ENCODE peak calls at places on chromosomes 13 and 19, in five cellular contexts. One of them, this sample, is unnamed.

GRCh38 chr13:74134777-74135305 is 637 bp upstream of the KLF12 start:
- DNase-seq in AG09319: no peak
- DNase-seq in T-helper 1 cell: peak
- DNase-seq in activated CD4-positive, alpha-beta T cell treated with anti-CD3 and anti-CD28 coated beads, Interleukin-2, amount 50 U/mL, for 24 hours: peak
- DNase-seq in LHCN-M2: peak
- DNase-seq in this sample: peak

GRCh38 chr13:21013682-21014038 is 47.7 kb downstream of the LATS2 start:
- DNase-seq in AG09319: no peak
- DNase-seq in T-helper 1 cell: no peak
- DNase-seq in activated CD4-positive, alpha-beta T cell treated with anti-CD3 and anti-CD28 coated beads, Interleukin-2, amount 50 U/mL, for 24 hours: no peak
- DNase-seq in LHCN-M2: no peak
- DNase-seq in this sample: no peak

GRCh38 chr13:25881136-25881926 is 170.5 kb downstream of the SHISA2 start:
- DNase-seq in AG09319: no peak
- DNase-seq in T-helper 1 cell: no peak
- DNase-seq in activated CD4-positive, alpha-beta T cell treated with anti-CD3 and anti-CD28 coated beads, Interleukin-2, amount 50 U/mL, for 24 hours: no peak
- DNase-seq in LHCN-M2: no peak
- DNase-seq in this sample: no peak

GRCh38 chr13:27792393-27793218 is at the start of gene GSX1:
- DNase-seq in AG09319: no peak
- DNase-seq in T-helper 1 cell: peak
- DNase-seq in activated CD4-positive, alpha-beta T cell treated with anti-CD3 and anti-CD28 coated beads, Interleukin-2, amount 50 U/mL, for 24 hours: no peak
- DNase-seq in LHCN-M2: peak
- DNase-seq in this sample: peak

GRCh38 chr13:113548778-113549621 is 35.6 kb upstream of the TFDP1 start:
- DNase-seq in AG09319: no peak
- DNase-seq in T-helper 1 cell: no peak
- DNase-seq in activated CD4-positive, alpha-beta T cell treated with anti-CD3 and anti-CD28 coated beads, Interleukin-2, amount 50 U/mL, for 24 hours: no peak
- DNase-seq in LHCN-M2: no peak
- DNase-seq in this sample: no peak

GRCh38 chr13:95083758-95084157 is 217.5 kb downstream of the ABCC4 start:
- DNase-seq in AG09319: no peak
- DNase-seq in T-helper 1 cell: no peak
- DNase-seq in activated CD4-positive, alpha-beta T cell treated with anti-CD3 and anti-CD28 coated beads, Interleukin-2, amount 50 U/mL, for 24 hours: no peak
- DNase-seq in LHCN-M2: peak
- DNase-seq in this sample: no peak

GRCh38 chr13:100827489-100828000 is 152.9 kb upstream of the TMTC4 start:
- DNase-seq in AG09319: no peak
- DNase-seq in T-helper 1 cell: no peak
- DNase-seq in activated CD4-positive, alpha-beta T cell treated with anti-CD3 and anti-CD28 coated beads, Interleukin-2, amount 50 U/mL, for 24 hours: no peak
- DNase-seq in LHCN-M2: peak
- DNase-seq in this sample: no peak

GRCh38 chr13:48093588-48093987 is 1.3 kb downstream of the MED4 start:
- DNase-seq in AG09319: no peak
- DNase-seq in T-helper 1 cell: no peak
- DNase-seq in activated CD4-positive, alpha-beta T cell treated with anti-CD3 and anti-CD28 coated beads, Interleukin-2, amount 50 U/mL, for 24 hours: no peak
- DNase-seq in LHCN-M2: no peak
- DNase-seq in this sample: no peak

GRCh38 chr19:44847144-44848035 is 1.3 kb downstream of the NECTIN2 start:
- DNase-seq in AG09319: no peak
- DNase-seq in T-helper 1 cell: no peak
- DNase-seq in activated CD4-positive, alpha-beta T cell treated with anti-CD3 and anti-CD28 coated beads, Interleukin-2, amount 50 U/mL, for 24 hours: no peak
- DNase-seq in LHCN-M2: peak
- DNase-seq in this sample: no peak

GRCh38 chr19:38455031-38455430 is 21.5 kb downstream of the RYR1 start:
- DNase-seq in AG09319: no peak
- DNase-seq in T-helper 1 cell: no peak
- DNase-seq in activated CD4-positive, alpha-beta T cell treated with anti-CD3 and anti-CD28 coated beads, Interleukin-2, amount 50 U/mL, for 24 hours: no peak
- DNase-seq in LHCN-M2: no peak
- DNase-seq in this sample: no peak

GRCh38 chr19:51000981-51001380 is 423 bp downstream of the KLK8 start:
- DNase-seq in AG09319: no peak
- DNase-seq in T-helper 1 cell: no peak
- DNase-seq in activated CD4-positive, alpha-beta T cell treated with anti-CD3 and anti-CD28 coated beads, Interleukin-2, amount 50 U/mL, for 24 hours: no peak
- DNase-seq in LHCN-M2: no peak
- DNase-seq in this sample: no peak

GRCh38 chr19:17021793-17022590 is 4.6 kb downstream of the CPAMD8 start:
- DNase-seq in AG09319: no peak
- DNase-seq in T-helper 1 cell: no peak
- DNase-seq in activated CD4-positive, alpha-beta T cell treated with anti-CD3 and anti-CD28 coated beads, Interleukin-2, amount 50 U/mL, for 24 hours: no peak
- DNase-seq in LHCN-M2: no peak
- DNase-seq in this sample: no peak

GRCh38 chr13:40486518-40487163 is 179.8 kb downstream of the FOXO1 start:
- DNase-seq in AG09319: no peak
- DNase-seq in T-helper 1 cell: no peak
- DNase-seq in activated CD4-positive, alpha-beta T cell treated with anti-CD3 and anti-CD28 coated beads, Interleukin-2, amount 50 U/mL, for 24 hours: no peak
- DNase-seq in LHCN-M2: no peak
- DNase-seq in this sample: no peak

GRCh38 chr13:26255717-26256277 is 1.9 kb downstream of the CDK8 start:
- DNase-seq in AG09319: no peak
- DNase-seq in T-helper 1 cell: no peak
- DNase-seq in activated CD4-positive, alpha-beta T cell treated with anti-CD3 and anti-CD28 coated beads, Interleukin-2, amount 50 U/mL, for 24 hours: no peak
- DNase-seq in LHCN-M2: peak
- DNase-seq in this sample: no peak

GRCh38 chr19:55373993-55374757 is 2.5 kb upstream of the TMEM190 start:
- DNase-seq in AG09319: no peak
- DNase-seq in T-helper 1 cell: no peak
- DNase-seq in activated CD4-positive, alpha-beta T cell treated with anti-CD3 and anti-CD28 coated beads, Interleukin-2, amount 50 U/mL, for 24 hours: no peak
- DNase-seq in LHCN-M2: no peak
- DNase-seq in this sample: no peak

GRCh38 chr13:28747851-28748250 is 29.1 kb upstream of the SLC46A3 start:
- DNase-seq in AG09319: no peak
- DNase-seq in T-helper 1 cell: no peak
- DNase-seq in activated CD4-positive, alpha-beta T cell treated with anti-CD3 and anti-CD28 coated beads, Interleukin-2, amount 50 U/mL, for 24 hours: no peak
- DNase-seq in LHCN-M2: no peak
- DNase-seq in this sample: no peak

GRCh38 chr19:51127755-51128154 is 3.0 kb downstream of the SIGLEC9 start:
- DNase-seq in AG09319: no peak
- DNase-seq in T-helper 1 cell: no peak
- DNase-seq in activated CD4-positive, alpha-beta T cell treated with anti-CD3 and anti-CD28 coated beads, Interleukin-2, amount 50 U/mL, for 24 hours: no peak
- DNase-seq in LHCN-M2: peak
- DNase-seq in this sample: no peak

GRCh38 chr13:93172109-93172508 is 54.5 kb upstream of the GPC6 start:
- DNase-seq in AG09319: no peak
- DNase-seq in T-helper 1 cell: no peak
- DNase-seq in activated CD4-positive, alpha-beta T cell treated with anti-CD3 and anti-CD28 coated beads, Interleukin-2, amount 50 U/mL, for 24 hours: no peak
- DNase-seq in LHCN-M2: no peak
- DNase-seq in this sample: no peak

GRCh38 chr19:21519488-21519887 is 14.1 kb downstream of the ZNF429 start:
- DNase-seq in AG09319: no peak
- DNase-seq in T-helper 1 cell: no peak
- DNase-seq in activated CD4-positive, alpha-beta T cell treated with anti-CD3 and anti-CD28 coated beads, Interleukin-2, amount 50 U/mL, for 24 hours: no peak
- DNase-seq in LHCN-M2: peak
- DNase-seq in this sample: no peak

GRCh38 chr19:45154064-45154827 is 6.5 kb downstream of the NKPD1 start:
- DNase-seq in AG09319: no peak
- DNase-seq in T-helper 1 cell: no peak
- DNase-seq in activated CD4-positive, alpha-beta T cell treated with anti-CD3 and anti-CD28 coated beads, Interleukin-2, amount 50 U/mL, for 24 hours: no peak
- DNase-seq in LHCN-M2: peak
- DNase-seq in this sample: no peak

GRCh38 chr19:12838182-12838890 is at the start of gene MAST1:
- DNase-seq in AG09319: no peak
- DNase-seq in T-helper 1 cell: peak
- DNase-seq in activated CD4-positive, alpha-beta T cell treated with anti-CD3 and anti-CD28 coated beads, Interleukin-2, amount 50 U/mL, for 24 hours: no peak
- DNase-seq in LHCN-M2: no peak
- DNase-seq in this sample: no peak

GRCh38 chr19:6020166-6020967 is 42.4 kb upstream of the RANBP3 start:
- DNase-seq in AG09319: no peak
- DNase-seq in T-helper 1 cell: no peak
- DNase-seq in activated CD4-positive, alpha-beta T cell treated with anti-CD3 and anti-CD28 coated beads, Interleukin-2, amount 50 U/mL, for 24 hours: no peak
- DNase-seq in LHCN-M2: no peak
- DNase-seq in this sample: no peak

GRCh38 chr13:102693781-102694180 is 1.1 kb downstream of the METTL21C start:
- DNase-seq in AG09319: no peak
- DNase-seq in T-helper 1 cell: no peak
- DNase-seq in activated CD4-positive, alpha-beta T cell treated with anti-CD3 and anti-CD28 coated beads, Interleukin-2, amount 50 U/mL, for 24 hours: no peak
- DNase-seq in LHCN-M2: peak
- DNase-seq in this sample: no peak

GRCh38 chr19:33293255-33294057 is 8.9 kb downstream of the CEBPA start:
- DNase-seq in AG09319: peak
- DNase-seq in T-helper 1 cell: no peak
- DNase-seq in activated CD4-positive, alpha-beta T cell treated with anti-CD3 and anti-CD28 coated beads, Interleukin-2, amount 50 U/mL, for 24 hours: no peak
- DNase-seq in LHCN-M2: peak
- DNase-seq in this sample: no peak

GRCh38 chr19:21568816-21569496 is 63.6 kb downstream of the ZNF429 start:
- DNase-seq in AG09319: peak
- DNase-seq in T-helper 1 cell: peak
- DNase-seq in activated CD4-positive, alpha-beta T cell treated with anti-CD3 and anti-CD28 coated beads, Interleukin-2, amount 50 U/mL, for 24 hours: peak
- DNase-seq in LHCN-M2: no peak
- DNase-seq in this sample: peak

GRCh38 chr19:46674416-46675178 is 13.6 kb upstream of the DACT3 start:
- DNase-seq in AG09319: no peak
- DNase-seq in T-helper 1 cell: no peak
- DNase-seq in activated CD4-positive, alpha-beta T cell treated with anti-CD3 and anti-CD28 coated beads, Interleukin-2, amount 50 U/mL, for 24 hours: no peak
- DNase-seq in LHCN-M2: no peak
- DNase-seq in this sample: no peak

GRCh38 chr19:39405930-39406655 is 554 bp upstream of the ZFP36 start:
- DNase-seq in AG09319: no peak
- DNase-seq in T-helper 1 cell: peak
- DNase-seq in activated CD4-positive, alpha-beta T cell treated with anti-CD3 and anti-CD28 coated beads, Interleukin-2, amount 50 U/mL, for 24 hours: peak
- DNase-seq in LHCN-M2: peak
- DNase-seq in this sample: peak

GRCh38 chr13:93690139-93690538 is 463.5 kb downstream of the GPC6 start:
- DNase-seq in AG09319: no peak
- DNase-seq in T-helper 1 cell: no peak
- DNase-seq in activated CD4-positive, alpha-beta T cell treated with anti-CD3 and anti-CD28 coated beads, Interleukin-2, amount 50 U/mL, for 24 hours: no peak
- DNase-seq in LHCN-M2: peak
- DNase-seq in this sample: no peak

GRCh38 chr13:110018009-110018408 is 231.6 kb upstream of the IRS2 start:
- DNase-seq in AG09319: no peak
- DNase-seq in T-helper 1 cell: no peak
- DNase-seq in activated CD4-positive, alpha-beta T cell treated with anti-CD3 and anti-CD28 coated beads, Interleukin-2, amount 50 U/mL, for 24 hours: no peak
- DNase-seq in LHCN-M2: peak
- DNase-seq in this sample: no peak

GRCh38 chr19:57947088-57947418 is 453 bp downstream of the ZNF256 start:
- DNase-seq in AG09319: no peak
- DNase-seq in T-helper 1 cell: no peak
- DNase-seq in activated CD4-positive, alpha-beta T cell treated with anti-CD3 and anti-CD28 coated beads, Interleukin-2, amount 50 U/mL, for 24 hours: no peak
- DNase-seq in LHCN-M2: no peak
- DNase-seq in this sample: peak

GRCh38 chr19:29308977-29309520 is 96.1 kb upstream of the UQCRFS1 start:
- DNase-seq in AG09319: no peak
- DNase-seq in T-helper 1 cell: no peak
- DNase-seq in activated CD4-positive, alpha-beta T cell treated with anti-CD3 and anti-CD28 coated beads, Interleukin-2, amount 50 U/mL, for 24 hours: no peak
- DNase-seq in LHCN-M2: no peak
- DNase-seq in this sample: no peak

This sample was measured in activated T-cell treated with anti-CD3 and anti-CD28 coated beads for 1 hour.